ENCODE peak calls at places on chromosome 20, in six cellular contexts. One of them, this sample, is unnamed.

GRCh38 chr20:50111120-50111828 is 1.7 kb downstream of the UBE2V1 start:
- DNase-seq in fibroblast of the conjunctiva: no peak
- DNase-seq in Caki2: no peak
- DNase-seq in choroid plexus epithelial cell: peak
- DNase-seq in SK-N-SH: no peak
- DNase-seq in GM04504: peak
- DNase-seq in this sample: peak

GRCh38 chr20:23639490-23639958 is 1.8 kb upstream of the CST3 start:
- DNase-seq in fibroblast of the conjunctiva: no peak
- DNase-seq in Caki2: no peak
- DNase-seq in choroid plexus epithelial cell: no peak
- DNase-seq in GM04504: no peak
- DNase-seq in SK-N-SH: no peak
- DNase-seq in this sample: no peak

GRCh38 chr20:62358171-62358719 is 8.9 kb downstream of the LAMA5 start:
- DNase-seq in Caki2: peak
- DNase-seq in fibroblast of the conjunctiva: no peak
- DNase-seq in SK-N-SH: peak
- DNase-seq in GM04504: no peak
- DNase-seq in choroid plexus epithelial cell: no peak
- DNase-seq in this sample: peak

GRCh38 chr20:32538526-32538918 is 46.6 kb downstream of the NOL4L start:
- DNase-seq in fibroblast of the conjunctiva: no peak
- DNase-seq in SK-N-SH: no peak
- DNase-seq in Caki2: no peak
- DNase-seq in choroid plexus epithelial cell: peak
- DNase-seq in GM04504: no peak
- DNase-seq in this sample: peak

GRCh38 chr20:23049201-23049932 is at the start of gene THBD:
- DNase-seq in GM04504: no peak
- DNase-seq in choroid plexus epithelial cell: peak
- DNase-seq in SK-N-SH: no peak
- DNase-seq in Caki2: peak
- DNase-seq in fibroblast of the conjunctiva: no peak
- DNase-seq in this sample: peak

GRCh38 chr20:42706762-42707161 is 482.9 kb downstream of the PTPRT start:
- DNase-seq in choroid plexus epithelial cell: no peak
- DNase-seq in Caki2: no peak
- DNase-seq in GM04504: no peak
- DNase-seq in fibroblast of the conjunctiva: no peak
- DNase-seq in SK-N-SH: no peak
- DNase-seq in this sample: no peak

GRCh38 chr20:57301026-57301425 is 28.6 kb upstream of the SPO11 start:
- DNase-seq in SK-N-SH: no peak
- DNase-seq in GM04504: no peak
- DNase-seq in fibroblast of the conjunctiva: no peak
- DNase-seq in Caki2: no peak
- DNase-seq in choroid plexus epithelial cell: no peak
- DNase-seq in this sample: no peak

GRCh38 chr20:9323622-9324021 is 190.8 kb upstream of the LAMP5 start:
- DNase-seq in fibroblast of the conjunctiva: no peak
- DNase-seq in choroid plexus epithelial cell: peak
- DNase-seq in GM04504: no peak
- DNase-seq in SK-N-SH: peak
- DNase-seq in Caki2: no peak
- DNase-seq in this sample: peak

GRCh38 chr20:49171928-49172327 is 16.2 kb downstream of the STAU1 start:
- DNase-seq in fibroblast of the conjunctiva: no peak
- DNase-seq in choroid plexus epithelial cell: peak
- DNase-seq in SK-N-SH: no peak
- DNase-seq in GM04504: no peak
- DNase-seq in Caki2: no peak
- DNase-seq in this sample: no peak

GRCh38 chr20:64021124-64021975 is 14.6 kb upstream of the C20orf204 start:
- DNase-seq in choroid plexus epithelial cell: no peak
- DNase-seq in Caki2: no peak
- DNase-seq in GM04504: no peak
- DNase-seq in SK-N-SH: no peak
- DNase-seq in fibroblast of the conjunctiva: no peak
- DNase-seq in this sample: no peak

GRCh38 chr20:1122388-1123315 is 4.2 kb downstream of the PSMF1 start:
- DNase-seq in GM04504: peak
- DNase-seq in fibroblast of the conjunctiva: peak
- DNase-seq in SK-N-SH: no peak
- DNase-seq in choroid plexus epithelial cell: peak
- DNase-seq in Caki2: peak
- DNase-seq in this sample: peak

This sample was measured in cardiac fibroblast.